ENCODE peak calls at places on chromosomes 11 and 22, in four cellular contexts. F is prostate gland, B is IMR-90, D is tibial nerve. Q is an unnamed sample.
A peak's percentile ranks its signal among the peaks of the same experiment; 100 is the strongest.

GRCh38 chr22:35172452-35172851 is 84.8 kb upstream of the HMGXB4 start:
- DNase-seq in F (no peak), B (no peak), D (no peak), Q (no peak)

GRCh38 chr11:1889941-1890855 is 1.5 kb downstream of the PRR33 start:
- DNase-seq in F (no peak), B (no peak), D (no peak), Q (no peak)

GRCh38 chr11:88482871-88483301 is 145.3 kb upstream of the CTSC start:
- DNase-seq in F (no peak), B (peak; percentile 65), D (no peak), Q (peak; percentile 40)

GRCh38 chr11:34512810-34513673 is 552 bp downstream of the ELF5 start:
- DNase-seq in F (peak; percentile 41), B (peak; percentile 54), D (no peak), Q (peak; percentile 58)

GRCh38 chr11:19025799-19026406 is 34.6 kb downstream of the MRGPRX2 start:
- DNase-seq in F (no peak), B (peak; percentile 1), D (no peak), Q (no peak)

GRCh38 chr11:128535468-128536457 is 51.6 kb downstream of the ETS1 start:
- DNase-seq in F (no peak), B (no peak), D (no peak), Q (no peak)

GRCh38 chr11:18705651-18706281 is 7.2 kb downstream of the TMEM86A start:
- DNase-seq in F (no peak), B (no peak), D (no peak), Q (no peak)

GRCh38 chr22:31579835-31580242 is 82.2 kb downstream of the PISD start:
- DNase-seq in F (peak; percentile 75), B (no peak), D (no peak), Q (no peak)

GRCh38 chr11:38307455-38307854 is 1709.4 kb upstream of the RAG2 start:
- DNase-seq in F (no peak), B (no peak), D (no peak), Q (no peak)

GRCh38 chr22:44587004-44587793 is 89.2 kb upstream of the RTL6 start:
- DNase-seq in F (no peak), B (peak; percentile 11), D (no peak), Q (peak; percentile 71)

GRCh38 chr11:69013009-69013951 is at the start of gene MRGPRF:
- DNase-seq in F (no peak), B (peak; percentile 91), D (peak; percentile 92), Q (no peak)

GRCh38 chr11:8011981-8012444 is 24.9 kb downstream of the EIF3F start:
- DNase-seq in F (no peak), B (peak; percentile 95), D (no peak), Q (no peak)

GRCh38 chr22:38032681-38033521 is 24.3 kb upstream of the PICK1 start:
- DNase-seq in F (no peak), B (peak; percentile 90), D (peak; percentile 61), Q (no peak)

GRCh38 chr11:2991477-2992233 is 474 bp downstream of the NAP1L4 start:
- DNase-seq in F (peak; percentile 20), B (peak; percentile 20), D (no peak), Q (no peak)

GRCh38 chr11:3195251-3196160 is 23.1 kb downstream of the MRGPRG start:
- DNase-seq in F (no peak), B (peak; percentile 14), D (no peak), Q (no peak)

GRCh38 chr11:93000511-93001476 is 31.3 kb downstream of the MTNR1B start:
- DNase-seq in F (no peak), B (peak; percentile 95), D (no peak), Q (peak; percentile 83)

DNA sequence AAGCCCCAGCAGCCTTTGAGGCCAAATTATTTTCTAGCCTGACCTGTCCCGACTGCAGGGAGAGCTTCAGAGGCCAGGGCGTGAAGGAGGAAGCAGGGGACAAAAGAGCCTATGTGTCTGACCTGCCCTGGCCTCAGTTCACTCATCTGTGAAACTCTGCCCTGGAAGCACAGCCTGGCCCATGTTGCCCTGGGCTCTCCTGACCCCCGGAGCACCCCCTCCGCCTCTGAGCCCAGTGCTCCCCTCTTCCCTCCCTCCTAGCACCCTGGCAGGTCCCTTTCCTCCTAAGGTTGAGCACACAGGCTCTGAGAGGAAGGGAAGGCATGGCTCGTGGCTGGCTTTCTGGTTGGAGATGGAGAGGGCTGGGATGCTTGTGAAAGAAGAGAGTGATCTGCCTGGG is 3.4 kb upstream of the A4GALT start:
- DNase-seq in F (no peak), B (no peak), D (no peak), Q (no peak)
- H3K4me1 ChIP-seq in F (peaks cover under 1% of the 10 kb centered on the region), B (peaks cover 10% of the 10 kb centered on the region), D (peaks cover 7% of the 10 kb centered on the region), Q (peaks cover 34% of the 10 kb centered on the region)

DNA sequence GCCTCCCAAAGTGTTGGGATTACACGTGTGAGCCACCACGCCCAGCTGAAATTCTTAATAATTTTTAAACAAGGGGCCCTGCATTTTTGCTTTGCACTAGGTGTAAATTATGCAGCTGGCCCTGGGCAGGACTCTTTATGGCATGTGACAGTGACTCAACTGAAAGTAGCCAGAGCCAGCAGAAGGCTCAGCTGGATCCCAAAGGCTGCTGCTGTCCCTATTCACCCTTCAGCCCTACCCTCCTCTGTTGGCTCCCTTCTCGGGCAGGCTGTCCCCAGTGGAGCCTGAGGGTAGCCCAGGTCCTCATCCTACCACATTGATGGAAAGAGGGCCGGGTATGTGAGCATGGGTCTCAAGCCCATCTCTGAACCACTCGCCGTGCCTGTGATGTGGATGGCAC is 45.6 kb downstream of the CD82 start:
- DNase-seq in F (no peak), B (no peak), D (no peak), Q (no peak)
- H3K4me1 ChIP-seq in F (peaks cover 10% of the 10 kb centered on the region), B (peaks cover 24% of the 10 kb centered on the region), D (peaks cover 8% of the 10 kb centered on the region), Q (no peaks in the 10 kb centered on the region)

DNA sequence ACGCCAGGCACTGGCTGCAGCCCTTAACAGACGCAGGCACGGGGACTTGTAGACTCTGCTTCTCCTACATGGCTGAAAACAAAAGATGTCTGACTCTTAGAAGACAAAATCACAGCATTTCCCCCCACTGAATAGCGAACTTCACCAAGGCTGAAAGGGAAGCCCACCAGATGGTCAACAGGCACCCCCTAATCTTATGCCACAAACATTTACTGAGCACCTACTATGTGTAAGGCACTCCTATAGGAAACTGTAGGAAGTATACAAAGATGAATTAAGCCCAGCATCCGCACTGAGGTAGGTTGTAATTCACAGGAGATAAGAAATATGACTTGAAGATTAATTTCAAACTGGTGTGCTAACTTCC is 38.3 kb downstream of the NUMA1 start:
- DNase-seq in F (no peak), B (no peak), D (no peak), Q (no peak)
- H3K4me1 ChIP-seq in F (peaks cover 13% of the 10 kb centered on the region), B (peaks cover 10% of the 10 kb centered on the region), D (peaks cover 37% of the 10 kb centered on the region), Q (peaks cover 12% of the 10 kb centered on the region)

DNA sequence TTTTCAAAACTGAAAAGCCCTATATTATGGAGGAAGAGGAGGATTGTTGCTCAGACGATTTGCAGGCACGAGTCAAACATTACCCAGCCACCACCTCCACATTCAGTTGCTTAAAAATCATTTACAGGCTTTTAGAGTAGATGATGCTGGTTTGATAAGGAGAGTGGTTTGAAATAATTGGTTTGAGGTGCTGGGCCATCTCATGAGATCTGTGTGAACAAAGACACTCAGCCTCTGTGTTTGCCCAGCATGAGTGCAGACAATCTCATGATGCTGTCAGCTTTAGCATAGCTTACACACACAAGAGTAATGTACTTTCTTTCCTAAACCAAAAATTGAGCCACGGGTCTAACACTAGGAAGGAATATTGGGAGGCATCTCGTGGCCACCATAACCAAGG is 4.3 kb downstream of the SLC43A3 start:
- DNase-seq in F (no peak), B (no peak), D (no peak), Q (no peak)
- H3K4me1 ChIP-seq in F (no peaks in the 10 kb centered on the region), B (peaks cover 27% of the 10 kb centered on the region), D (peaks cover 29% of the 10 kb centered on the region), Q (peaks cover 33% of the 10 kb centered on the region)

GRCh38 chr11:27292642-27293020 is 70.4 kb downstream of the CCDC34 start:
- DNase-seq in F (no peak), B (no peak), D (no peak), Q (no peak)

GRCh38 chr11:27293500-27294417 is 69.3 kb downstream of the CCDC34 start:
- DNase-seq in F (no peak), B (peak; percentile 68), D (no peak), Q (no peak)

GRCh38 chr11:27291954-27292641 is 70.9 kb downstream of the CCDC34 start:
- DNase-seq in F (no peak), B (no peak), D (no peak), Q (no peak)

GRCh38 chr11:27290261-27290660 is 72.8 kb downstream of the CCDC34 start:
- DNase-seq in F (no peak), B (no peak), D (no peak), Q (no peak)

GRCh38 chr11:27291302-27291889 is 71.6 kb downstream of the CCDC34 start:
- DNase-seq in F (no peak), B (no peak), D (no peak), Q (no peak)
- H3K4me1 ChIP-seq in F (no peaks in the 10 kb centered on the region), B (peaks cover 4% of the 10 kb centered on the region), D (no peaks in the 10 kb centered on the region), Q (no peaks in the 10 kb centered on the region)

GRCh38 chr11:122176651-122177050 is 60.6 kb upstream of the BLID start:
- DNase-seq in F (no peak), B (no peak), D (no peak), Q (no peak)
- H3K4me1 ChIP-seq in F (no peaks in the 10 kb centered on the region), B (peaks cover 25% of the 10 kb centered on the region), D (no peaks in the 10 kb centered on the region), Q (peaks cover 59% of the 10 kb centered on the region)

GRCh38 chr22:43295173-43295572 is 48.0 kb downstream of the SCUBE1 start:
- DNase-seq in F (no peak), B (no peak), D (no peak), Q (no peak)

GRCh38 chr22:43291381-43291780 is 51.8 kb downstream of the SCUBE1 start:
- DNase-seq in F (no peak), B (no peak), D (no peak), Q (no peak)

GRCh38 chr22:43293661-43294392 is 49.3 kb downstream of the SCUBE1 start:
- DNase-seq in F (peak; percentile 69), B (peak; percentile 60), D (peak; percentile 79), Q (peak; percentile 83)

GRCh38 chr22:43292633-43293025 is 50.5 kb downstream of the SCUBE1 start:
- DNase-seq in F (no peak), B (no peak), D (no peak), Q (no peak)

DNA sequence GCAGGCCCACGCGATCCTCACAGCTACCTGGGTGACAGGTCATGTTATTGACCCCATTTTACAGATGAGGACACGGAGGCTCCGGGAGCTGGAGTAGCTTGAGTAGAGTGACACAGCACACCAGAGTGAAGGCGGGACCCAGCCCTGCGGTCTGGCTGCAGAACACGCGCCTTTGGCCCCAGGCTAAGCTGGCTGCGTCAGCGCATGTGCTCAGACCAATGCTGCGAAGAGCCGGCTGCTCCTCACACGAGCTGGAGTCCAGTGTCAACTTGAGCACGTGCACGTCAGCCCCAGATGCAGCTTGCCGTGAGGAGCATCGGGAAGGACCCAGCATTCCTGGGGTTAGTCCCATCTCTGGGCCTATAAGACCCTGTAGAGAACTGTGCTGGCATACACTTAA is 49.9 kb downstream of the SCUBE1 start:
- DNase-seq in F (peak; percentile 17), B (no peak), D (no peak), Q (peak; percentile 69)
- H3K4me1 ChIP-seq in F (peaks cover 26% of the 10 kb centered on the region), B (peaks cover 11% of the 10 kb centered on the region), D (peaks cover 37% of the 10 kb centered on the region), Q (no peaks in the 10 kb centered on the region)